ENCODE peak calls at places on chromosome 22, in seven cellular contexts. H, V, C, A, W, Q and K are unnamed samples. For H3K36me3, the result is how much of the 10 kb centered on the place peaks cover.

GRCh38 chr22:50674606-50675552 is 2.3 kb downstream of the SHANK3 start:
- DNase-seq in H (no peak), V (peak), C (peak), A (peak), W (peak), Q (peak), K (peak)

GRCh38 chr22:49925525-49926128 is 7.2 kb downstream of the CRELD2 start:
- DNase-seq in H (no peak), V (no peak), C (no peak), A (no peak), W (peak), Q (no peak), K (peak)

GRCh38 chr22:45983797-45984196 is 6.8 kb upstream of the WNT7B start:
- DNase-seq in H (no peak), V (no peak), C (no peak), A (no peak), W (no peak), Q (no peak), K (no peak)

GRCh38 chr22:48566741-48567140 is 1260.9 kb downstream of the BRD1 start:
- DNase-seq in H (no peak), V (no peak), C (no peak), A (no peak), W (no peak), Q (no peak), K (no peak)

GRCh38 chr22:24500251-24500820 is 5.2 kb downstream of the UPB1 start:
- DNase-seq in H (no peak), V (no peak), C (no peak), A (no peak), W (no peak), Q (no peak), K (no peak)

GRCh38 chr22:30821863-30822215 is 127.2 kb downstream of the OSBP2 start:
- DNase-seq in H (no peak), V (no peak), C (no peak), A (peak), W (no peak), Q (no peak), K (no peak)

GRCh38 chr22:27267145-27267544 is 534.4 kb downstream of the MN1 start:
- DNase-seq in H (no peak), V (no peak), C (no peak), A (no peak), W (no peak), Q (no peak), K (no peak)

GRCh38 chr22:27212617-27213177 is 555.3 kb downstream of the MIAT start:
- DNase-seq in H (peak), V (peak), C (peak), A (no peak), W (no peak), Q (peak), K (peak)

GRCh38 chr22:17781319-17782031 is 7.2 kb upstream of the BID start:
- DNase-seq in H (no peak), V (peak), C (no peak), A (peak), W (no peak), Q (no peak), K (no peak)

GRCh38 chr22:46072030-46072881 is 78.1 kb upstream of the PPARA start:
- DNase-seq in H (peak), V (no peak), C (peak), A (peak), W (peak), Q (no peak), K (peak)

GRCh38 chr22:49201046-49201970 is 626.4 kb downstream of the BRD1 start:
- DNase-seq in H (peak), V (no peak), C (no peak), A (no peak), W (no peak), Q (no peak), K (no peak)

GRCh38 chr22:32992821-32993220 is 65.4 kb downstream of the SYN3 start:
- DNase-seq in H (no peak), V (no peak), C (no peak), A (no peak), W (no peak), Q (no peak), K (no peak)

GRCh38 chr22:45548991-45549736 is 46.5 kb downstream of the FBLN1 start:
- DNase-seq in H (peak), V (peak), C (no peak), A (peak), W (no peak), Q (peak), K (peak)

GRCh38 chr22:20533879-20534265 is 26.5 kb downstream of the MED15 start:
- DNase-seq in H (no peak), V (no peak), C (no peak), A (no peak), W (no peak), Q (no peak), K (no peak)

GRCh38 chr22:46025225-46025972 is 48.4 kb upstream of the WNT7B start:
- DNase-seq in H (peak), V (no peak), C (no peak), A (no peak), W (no peak), Q (no peak), K (no peak)

GRCh38 chr22:48954781-48955311 is 872.8 kb downstream of the BRD1 start:
- DNase-seq in H (no peak), V (no peak), C (no peak), A (no peak), W (no peak), Q (no peak), K (no peak)

GRCh38 chr22:28873183-28873964 is 10.0 kb upstream of the ZNRF3 start:
- DNase-seq in H (no peak), V (peak), C (no peak), A (no peak), W (no peak), Q (no peak), K (no peak)

GRCh38 chr22:38270091-38270972 is 2.5 kb downstream of the TMEM184B start:
- DNase-seq in H (no peak), V (no peak), C (no peak), A (no peak), W (no peak), Q (no peak), K (no peak)

GRCh38 chr22:50201191-50202129 is 649 bp downstream of the SELENOO start:
- DNase-seq in H (no peak), V (peak), C (peak), A (no peak), W (no peak), Q (peak), K (no peak)

GRCh38 chr22:44020981-44021380 is 3.1 kb upstream of the PARVB start:
- DNase-seq in H (no peak), V (peak), C (no peak), A (no peak), W (no peak), Q (no peak), K (no peak)

GRCh38 chr22:46043816-46044717 is 67.1 kb upstream of the WNT7B start:
- DNase-seq in H (peak), V (no peak), C (no peak), A (peak), W (peak), Q (no peak), K (no peak)

GRCh38 chr22:46591890-46592289 is 28.3 kb upstream of the GRAMD4 start:
- DNase-seq in H (no peak), V (no peak), C (no peak), A (no peak), W (no peak), Q (no peak), K (peak)

GRCh38 chr22:49553518-49554295 is 274.0 kb downstream of the BRD1 start:
- DNase-seq in H (peak), V (no peak), C (no peak), A (no peak), W (no peak), Q (peak), K (no peak)

GRCh38 chr22:21981874-21982273 is 713 bp downstream of the TOP3B start:
- DNase-seq in H (no peak), V (peak), C (no peak), A (no peak), W (no peak), Q (no peak), K (no peak)

GRCh38 chr22:31447337-31447736 is 42.3 kb downstream of the EIF4ENIF1 start:
- DNase-seq in H (no peak), V (no peak), C (no peak), A (no peak), W (no peak), Q (no peak), K (no peak)

GRCh38 chr22:20196094-20196840 is 45.4 kb upstream of the CCDC188 start:
- DNase-seq in H (no peak), V (no peak), C (no peak), A (no peak), W (no peak), Q (no peak), K (no peak)

GRCh38 chr22:46090051-46090591 is 60.2 kb upstream of the PPARA start:
- DNase-seq in H (peak), V (no peak), C (no peak), A (no peak), W (no peak), Q (no peak), K (no peak)

GRCh38 chr22:36304429-36304828 is 51.5 kb downstream of the APOL1 start:
- DNase-seq in H (no peak), V (no peak), C (no peak), A (peak), W (no peak), Q (no peak), K (peak)

GRCh38 chr22:36305813-36306212 is 52.9 kb downstream of the APOL1 start:
- DNase-seq in H (no peak), V (no peak), C (no peak), A (no peak), W (no peak), Q (no peak), K (peak)

GRCh38 chr22:36311386-36312085 is 58.6 kb downstream of the APOL1 start:
- DNase-seq in H (no peak), V (no peak), C (no peak), A (peak), W (no peak), Q (no peak), K (no peak)

GRCh38 chr22:36306227-36306626 is 53.3 kb downstream of the APOL1 start:
- DNase-seq in H (no peak), V (no peak), C (no peak), A (no peak), W (no peak), Q (no peak), K (no peak)

DNA sequence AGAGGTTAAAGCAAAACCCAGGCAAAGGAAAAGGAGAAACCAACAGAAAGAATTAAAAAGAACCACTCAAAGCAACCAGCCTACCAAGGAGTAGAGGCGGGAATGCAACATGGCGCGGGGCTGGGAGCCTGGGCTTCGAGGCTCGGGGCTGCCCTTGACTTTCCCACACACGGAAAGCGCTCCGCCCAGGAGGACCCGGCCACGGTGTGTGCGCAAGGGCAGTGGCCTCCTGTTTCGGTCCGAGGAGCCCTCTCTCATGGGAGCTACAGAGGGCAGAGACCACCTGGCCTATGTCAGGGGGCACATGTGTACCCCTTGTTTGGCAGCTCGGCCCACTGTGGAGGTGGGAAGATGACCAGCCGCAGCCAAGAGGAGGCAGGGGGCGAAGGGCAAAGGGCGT is 55.9 kb downstream of the APOL1 start:
- DNase-seq in H (no peak), V (no peak), C (no peak), A (no peak), W (no peak), Q (no peak), K (no peak)
- H3K36me3 ChIP-seq in H (half or more), V (half or more), C (under half), A (half or more), W (half or more), Q (half or more), K (under half)

DNA sequence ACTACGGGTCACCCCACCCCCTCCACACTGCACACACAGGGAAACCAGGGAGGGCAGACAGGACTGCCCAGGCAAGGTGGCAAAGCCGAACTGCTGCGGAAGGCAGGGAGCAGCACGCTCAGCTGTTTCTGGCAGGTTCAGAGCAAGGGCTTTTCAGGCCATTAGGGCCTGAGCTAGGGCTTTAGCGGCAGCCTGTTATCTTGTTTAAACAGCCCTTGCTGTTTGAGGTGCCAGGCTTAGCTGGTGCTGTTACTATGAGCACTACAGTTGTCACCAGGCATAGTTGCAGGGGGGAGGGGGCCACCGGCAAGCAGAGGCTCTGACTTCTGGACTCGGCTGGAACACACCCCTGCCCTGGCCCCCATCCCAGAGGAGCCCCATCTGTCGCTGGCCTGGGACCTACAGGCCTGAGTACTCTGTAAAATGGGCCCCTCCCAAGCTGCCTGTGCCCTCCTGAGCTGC is 34.9 kb downstream of the RSPH14 start:
- DNase-seq in H (no peak), V (peak), C (peak), A (no peak), W (no peak), Q (no peak), K (no peak)
- H3K36me3 ChIP-seq in H (under half), V (under half), C (under half), A (under half), W (under half), Q (under half), K (under half)

GRCh38 chr22:39513791-39514190 is 6.6 kb upstream of the ATF4 start:
- DNase-seq in H (no peak), V (no peak), C (no peak), A (no peak), W (no peak), Q (no peak), K (peak)
- H3K36me3 ChIP-seq in H (half or more), V (half or more), C (under half), A (half or more), W (under half), Q (half or more), K (under half)

GRCh38 chr22:41834005-41834975 is 1.4 kb downstream of the SREBF2 start:
- DNase-seq in H (no peak), V (no peak), C (no peak), A (no peak), W (no peak), Q (no peak), K (no peak)
- H3K36me3 ChIP-seq in H (under half), V (under half), C (under half), A (under half), W (under half), Q (under half), K (under half)